ENCODE peak calls at places on chromosomes 6 and 20, in four cellular contexts. E is K562, Y is transverse colon, P is spleen. O is an unnamed sample.

GRCh38 chr6:45663181-45664180 is 285.7 kb upstream of the SUPT3H start:
- DNase-seq in E (no peak), Y (peak; percentile 21), P (no peak), O (no peak)

GRCh38 chr6:56505861-56506260 is 136.8 kb downstream of the DST start:
- DNase-seq in E (no peak), Y (no peak), P (no peak), O (no peak)

GRCh38 chr20:63738687-63739128 is 868 bp upstream of the SLC2A4RG start:
- DNase-seq in E (peak; percentile 62), Y (peak; percentile 80), P (peak; percentile 92), O (no peak)

GRCh38 chr6:7269816-7270215 is 43.2 kb downstream of the SSR1 start:
- DNase-seq in E (no peak), Y (no peak), P (no peak), O (no peak)

GRCh38 chr20:12860619-12861247 is 148.0 kb upstream of the SPTLC3 start:
- DNase-seq in E (no peak), Y (no peak), P (no peak), O (no peak)

GRCh38 chr6:15109338-15110090 is 136.4 kb upstream of the JARID2 start:
- DNase-seq in E (no peak), Y (no peak), P (no peak), O (no peak)

GRCh38 chr6:75504902-75505233 is 11.3 kb upstream of the FILIP1 start:
- DNase-seq in E (no peak), Y (no peak), P (no peak), O (no peak)

GRCh38 chr6:112636650-112637260 is 289.6 kb downstream of the RFPL4B start:
- DNase-seq in E (no peak), Y (no peak), P (no peak), O (no peak)

GRCh38 chr20:42261766-42262165 is 643.6 kb upstream of the CHD6 start:
- DNase-seq in E (no peak), Y (no peak), P (no peak), O (no peak)

GRCh38 chr20:1341561-1342265 is 12.8 kb upstream of the SDCBP2 start:
- DNase-seq in E (no peak), Y (no peak), P (peak; percentile 8), O (no peak)

GRCh38 chr20:57874141-57874540 is 164.3 kb upstream of the PMEPA1 start:
- DNase-seq in E (no peak), Y (no peak), P (no peak), O (no peak)

GRCh38 chr6:19268117-19268516 is 569.1 kb upstream of the ID4 start:
- DNase-seq in E (no peak), Y (no peak), P (no peak), O (no peak)

GRCh38 chr6:85417336-85417735 is 32.5 kb upstream of the NT5E start:
- DNase-seq in E (no peak), Y (no peak), P (no peak), O (no peak)

GRCh38 chr6:75098709-75099108 is 107.1 kb downstream of the COL12A1 start:
- DNase-seq in E (no peak), Y (peak; percentile 47), P (no peak), O (peak; percentile 63)

GRCh38 chr20:36231331-36231730 is 4.9 kb upstream of the AAR2 start:
- DNase-seq in E (no peak), Y (no peak), P (no peak), O (no peak)

GRCh38 chr20:15882553-15882952 is 690.7 kb downstream of the KIF16B start:
- DNase-seq in E (no peak), Y (no peak), P (no peak), O (no peak)

GRCh38 chr6:21003780-21004541 is 469.7 kb downstream of the CDKAL1 start:
- DNase-seq in E (no peak), Y (no peak), P (no peak), O (no peak)

GRCh38 chr20:59574308-59574707 is 30.0 kb upstream of the PHACTR3 start:
- DNase-seq in E (no peak), Y (no peak), P (peak; percentile 47), O (no peak)

GRCh38 chr20:7695622-7696021 is 244.6 kb downstream of the HAO1 start:
- DNase-seq in E (no peak), Y (no peak), P (no peak), O (no peak)

GRCh38 chr6:31952140-31952805 is 6.4 kb downstream of the CFB start:
- DNase-seq in E (peak; percentile 74), Y (peak; percentile 61), P (no peak), O (peak; percentile 60)

GRCh38 chr6:156250593-156250992 is 526.6 kb upstream of the ARID1B start:
- DNase-seq in E (no peak), Y (no peak), P (no peak), O (no peak)

GRCh38 chr20:19712737-19713260 is 45.3 kb upstream of the RIN2 start:
- DNase-seq in E (no peak), Y (no peak), P (no peak), O (no peak)

GRCh38 chr20:40584128-40584819 is 104.8 kb downstream of the MAFB start:
- DNase-seq in E (no peak), Y (no peak), P (no peak), O (no peak)

GRCh38 chr20:32634041-32634805 is 39.5 kb downstream of the C20orf203 start:
- DNase-seq in E (peak; percentile 45), Y (no peak), P (no peak), O (no peak)

GRCh38 chr20:38680492-38681118 is 43.7 kb upstream of the SLC32A1 start:
- DNase-seq in E (peak; percentile 37), Y (no peak), P (no peak), O (peak; percentile 54)

GRCh38 chr20:63696628-63697356 is at the start of gene TNFRSF6B:
- DNase-seq in E (no peak), Y (peak; percentile 11), P (peak; percentile 81), O (no peak)

GRCh38 chr20:59622496-59622895 is 18.2 kb downstream of the PHACTR3 start:
- DNase-seq in E (no peak), Y (no peak), P (no peak), O (no peak)

GRCh38 chr6:119145111-119145510 is 66.6 kb upstream of the FAM184A start:
- DNase-seq in E (no peak), Y (no peak), P (no peak), O (no peak)

GRCh38 chr6:8499540-8499939 is 64.2 kb upstream of the SLC35B3 start:
- DNase-seq in E (no peak), Y (no peak), P (no peak), O (no peak)

GRCh38 chr6:35691027-35691824 is 2.5 kb upstream of the FKBP5 start:
- DNase-seq in E (no peak), Y (peak; percentile 77), P (peak; percentile 81), O (no peak)

GRCh38 chr6:166969390-166970002 is 13.1 kb upstream of the RNASET2 start:
- DNase-seq in E (no peak), Y (no peak), P (no peak), O (no peak)

GRCh38 chr6:72182337-72183246 is 296.2 kb downstream of the RIMS1 start:
- DNase-seq in E (no peak), Y (peak; percentile 60), P (no peak), O (no peak)

GRCh38 chr20:1382670-1383069 is 10.2 kb downstream of the FKBP1A start:
- DNase-seq in E (no peak), Y (no peak), P (no peak), O (no peak)

GRCh38 chr6:47727391-47727790 is 29.0 kb downstream of the ADGRF4 start:
- DNase-seq in E (no peak), Y (no peak), P (no peak), O (no peak)

GRCh38 chr6:144804246-144804790 is 519.2 kb downstream of the UTRN start:
- DNase-seq in E (no peak), Y (no peak), P (no peak), O (no peak)

GRCh38 chr20:46362931-46363872 is 43.2 kb downstream of the ELMO2 start:
- DNase-seq in E (no peak), Y (no peak), P (no peak), O (no peak)
- TF ChIP-seq POLR2A in E (no peak), Y (no peak), P (no peak), O (no peak)

GRCh38 chr6:41936073-41936837 is 5.4 kb downstream of the CCND3 start:
- DNase-seq in E (peak; percentile 66), Y (peak; percentile 64), P (peak; percentile 86), O (peak; percentile 89)
- TF ChIP-seq POLR2A in E (no peak), Y (no peak), P (no peak), O (no peak)

DNA sequence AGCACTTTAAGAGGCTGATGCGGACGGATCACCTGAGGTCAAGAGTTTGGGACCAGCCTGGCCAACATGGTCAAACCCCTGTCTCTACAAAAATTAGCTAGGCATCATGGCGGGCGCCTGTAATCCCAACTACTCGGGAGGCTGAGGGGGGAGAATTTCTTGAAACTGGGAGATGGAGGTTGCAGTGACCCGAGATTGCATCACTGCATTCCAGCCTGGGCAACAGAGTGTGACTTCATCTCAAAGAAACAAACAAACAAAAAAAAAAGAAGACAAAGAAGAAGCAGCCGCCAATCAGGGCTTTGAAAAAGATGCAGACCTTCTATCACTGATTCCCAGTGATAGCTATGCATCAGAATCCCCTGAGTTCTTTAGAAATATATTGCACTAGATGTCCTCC is 56.8 kb downstream of the COL9A1 start:
- DNase-seq in E (no peak), Y (no peak), P (no peak), O (no peak)
- TF ChIP-seq POLR2A in E (no peak), Y (no peak), P (no peak), O (no peak)

GRCh38 chr6:37779111-37779800 is 40.3 kb upstream of the ZFAND3 start:
- DNase-seq in E (no peak), Y (no peak), P (no peak), O (no peak)

GRCh38 chr6:37774028-37774680 is 45.4 kb upstream of the ZFAND3 start:
- DNase-seq in E (no peak), Y (no peak), P (no peak), O (no peak)

GRCh38 chr6:37779902-37780628 is 39.5 kb upstream of the ZFAND3 start:
- DNase-seq in E (no peak), Y (no peak), P (no peak), O (no peak)

GRCh38 chr6:37776546-37776945 is 43.0 kb upstream of the ZFAND3 start:
- DNase-seq in E (no peak), Y (no peak), P (no peak), O (no peak)

GRCh38 chr6:37777272-37777736 is 42.2 kb upstream of the ZFAND3 start:
- DNase-seq in E (no peak), Y (no peak), P (no peak), O (no peak)
- TF ChIP-seq POLR2A in E (no peak), Y (no peak), P (no peak), O (no peak)

GRCh38 chr6:24718449-24719124 is 367 bp downstream of the C6orf62 start:
- DNase-seq in E (no peak), Y (no peak), P (no peak), O (no peak)
- TF ChIP-seq POLR2A in E (no peak), Y (no peak), P (no peak), O (no peak)

DNA sequence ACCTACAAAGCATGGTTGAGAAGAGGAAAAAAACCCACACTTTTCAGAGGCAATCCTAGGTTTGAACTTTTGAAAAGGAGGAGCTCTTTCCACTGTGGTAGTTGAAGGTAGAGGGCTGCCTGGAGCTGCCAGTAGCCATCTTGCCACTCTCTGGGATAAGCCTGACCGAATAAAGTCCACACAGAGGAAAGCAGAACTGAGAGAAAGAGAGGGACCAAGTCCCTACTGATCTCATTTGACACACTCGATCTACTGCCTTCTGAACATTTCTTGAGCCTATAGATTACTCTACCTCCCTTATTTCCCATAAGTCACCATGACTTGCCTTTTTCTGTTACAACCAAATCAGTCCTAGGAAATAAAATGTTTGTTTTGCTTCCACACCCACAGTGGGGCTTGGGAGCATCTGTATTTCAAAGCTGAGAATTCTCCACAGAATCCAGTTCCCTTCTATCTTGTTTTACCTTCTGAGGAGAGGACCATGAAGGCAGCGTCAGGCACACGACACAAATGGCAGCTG is 147.0 kb upstream of the PTPRK start:
- DNase-seq in E (no peak), Y (no peak), P (no peak), O (no peak)
- TF ChIP-seq POLR2A in E (no peak), Y (no peak), P (no peak), O (no peak)